ENCODE peak calls at places on chromosome 15, in eight cellular contexts. J is C1 segment of cervical spinal cord; N is stimulated activated CD8-positive, alpha-beta memory T cell treated with anti-CD3 and anti-CD28 coated beads, Interleukin-7, amount 100 ng/mL, for 24 hours; B is activated naive CD4-positive, alpha-beta T cell treated with anti-CD3 and anti-CD28 coated beads, Interleukin-2, amount 10 ng/mL, durations not matched to agents 7 days and 5 days; E is HT1080; S is fibroblast of pulmonary artery; I is hypothalamus; R is cardiac muscle cell. G is an unnamed sample.

GRCh38 chr15:60793656-60794055 is 314.7 kb upstream of the ICE2 start:
- DNase-seq in S (no peak), R (no peak), E (no peak), I (no peak), B (no peak), J (no peak), N (no peak), G (no peak)

GRCh38 chr15:40899536-40900207 is 5.4 kb downstream of the VPS18 start:
- DNase-seq in N (no peak), S (no peak), E (no peak), B (no peak), R (no peak), J (no peak), I (no peak), G (no peak)

GRCh38 chr15:55389276-55389631 is 18.9 kb downstream of the CCPG1 start:
- DNase-seq in B (no peak), E (peak), N (no peak), S (peak), R (no peak), J (no peak), I (no peak), G (no peak)

GRCh38 chr15:41513282-41514227 is at the start of gene LTK:
- DNase-seq in E (no peak), N (no peak), I (no peak), S (no peak), B (peak), J (no peak), R (no peak), G (no peak)

GRCh38 chr15:67039349-67040075 is 25.9 kb upstream of the SMAD3 start:
- DNase-seq in I (no peak), B (peak), E (no peak), J (no peak), N (no peak), R (no peak), S (no peak), G (no peak)

GRCh38 chr15:58543664-58544335 is 112.0 kb downstream of the LIPC start:
- DNase-seq in E (no peak), N (no peak), R (no peak), I (no peak), S (no peak), B (no peak), J (no peak), G (no peak)

GRCh38 chr15:91865486-91865885 is 12.0 kb downstream of the SLCO3A1 start:
- DNase-seq in I (no peak), E (no peak), S (no peak), N (no peak), R (no peak), B (no peak), J (no peak), G (no peak)

GRCh38 chr15:63348392-63348791 is 33.3 kb downstream of the CA12 start:
- DNase-seq in I (peak), E (peak), S (peak), J (peak), R (peak), N (no peak), B (no peak), G (no peak)

GRCh38 chr15:96326551-96327154 is 3.8 kb upstream of the NR2F2 start:
- DNase-seq in E (peak), S (peak), R (peak), N (no peak), B (no peak), J (no peak), I (no peak), G (no peak)

GRCh38 chr15:55589297-55589696 is 1.2 kb upstream of the PYGO1 start:
- DNase-seq in S (no peak), I (no peak), R (peak), E (no peak), B (no peak), J (no peak), N (no peak), G (no peak)

GRCh38 chr15:40244961-40245523 is 6.2 kb downstream of the PAK6 start:
- DNase-seq in B (no peak), N (no peak), I (no peak), J (no peak), E (no peak), R (no peak), S (no peak), G (no peak)

GRCh38 chr15:85030301-85031049 is 48.8 kb downstream of the PDE8A start:
- DNase-seq in S (no peak), I (no peak), B (no peak), E (peak), N (no peak), R (peak), J (no peak), G (no peak)

GRCh38 chr15:68578960-68579935 is at the start of gene CORO2B:
- DNase-seq in B (no peak), I (no peak), N (no peak), R (peak), J (no peak), E (peak), S (peak), G (no peak)

GRCh38 chr15:45919806-45920205 is 285.0 kb downstream of the SQOR start:
- DNase-seq in N (no peak), B (no peak), S (peak), I (no peak), E (peak), R (peak), J (no peak), G (no peak)

GRCh38 chr15:97902140-97902780 is 58.2 kb upstream of the ARRDC4 start:
- DNase-seq in N (no peak), E (peak), R (peak), B (no peak), J (no peak), S (peak), I (no peak), G (no peak)

GRCh38 chr15:90836296-90836871 is 32.0 kb upstream of the FURIN start:
- DNase-seq in B (no peak), N (no peak), R (peak), E (peak), I (no peak), S (peak), J (no peak), G (no peak)

GRCh38 chr15:29765898-29766537 is 56.2 kb downstream of the TJP1 start:
- DNase-seq in S (no peak), I (no peak), J (no peak), N (no peak), B (no peak), E (no peak), R (peak), G (no peak)

GRCh38 chr15:61764981-61765380 is 295.3 kb downstream of the VPS13C start:
- DNase-seq in N (no peak), B (no peak), R (no peak), S (no peak), J (no peak), I (no peak), E (no peak), G (no peak)

GRCh38 chr15:74201656-74202420 is 749 bp downstream of the STRA6 start:
- DNase-seq in R (no peak), S (no peak), J (no peak), B (no peak), E (no peak), I (no peak), N (no peak), G (no peak)

GRCh38 chr15:66390670-66391069 is 4.0 kb downstream of the MAP2K1 start:
- DNase-seq in N (no peak), J (no peak), B (peak), S (peak), E (peak), I (no peak), R (peak), G (no peak)

GRCh38 chr15:64858136-64858535 is 16.4 kb downstream of the PLEKHO2 start:
- DNase-seq in N (no peak), R (no peak), S (no peak), E (no peak), I (no peak), B (no peak), J (peak), G (no peak)

GRCh38 chr15:69491051-69491505 is 38.5 kb downstream of the RPLP1 start:
- DNase-seq in R (peak), J (no peak), N (no peak), S (peak), I (peak), E (no peak), B (no peak), G (no peak)

GRCh38 chr15:69172854-69173253 is 12.4 kb downstream of the GLCE start:
- DNase-seq in B (no peak), J (no peak), N (no peak), S (no peak), R (no peak), E (no peak), I (no peak), G (no peak)

GRCh38 chr15:77064539-77065308 is 6.2 kb downstream of the TSPAN3 start:
- DNase-seq in N (no peak), S (peak), R (no peak), J (no peak), E (peak), B (no peak), I (no peak), G (no peak)

GRCh38 chr15:71051539-71051938 is 63.7 kb upstream of the THSD4 start:
- DNase-seq in N (no peak), J (peak), E (no peak), I (peak), B (no peak), S (peak), R (peak), G (no peak)

GRCh38 chr15:64426845-64427465 is 33.4 kb upstream of the ZNF609 start:
- DNase-seq in N (no peak), B (no peak), J (no peak), R (peak), E (peak), I (no peak), S (peak), G (no peak)

GRCh38 chr15:33008284-33009011 is 186.1 kb downstream of the FMN1 start:
- DNase-seq in S (peak), J (no peak), E (peak), R (peak), N (no peak), I (no peak), B (no peak), G (no peak)

GRCh38 chr15:49045691-49046112 is 544 bp downstream of the SECISBP2L start:
- DNase-seq in N (no peak), J (no peak), R (peak), S (peak), I (no peak), B (no peak), E (peak), G (no peak)

GRCh38 chr15:70701891-70702568 is 61.3 kb downstream of the UACA start:
- DNase-seq in I (no peak), E (peak), J (no peak), N (no peak), S (peak), R (peak), B (no peak), G (no peak)

GRCh38 chr15:68408526-68408925 is 23.4 kb downstream of the ITGA11 start:
- DNase-seq in J (no peak), I (no peak), N (no peak), S (no peak), B (peak), R (no peak), E (no peak), G (no peak)